ENCODE peak calls at places on chromosomes 3 and 15, in six cellular contexts. X, Z, J, D, Q and W are unnamed samples.

GRCh38 chr3:114878119-114878839 is 268.8 kb downstream of the ZBTB20 start:
- DNase-seq in Z (no peak), X (peak), J (peak), D (no peak), Q (peak), W (no peak)

GRCh38 chr3:114709102-114709501 is 415.3 kb downstream of the TIGIT start:
- DNase-seq in J (peak), D (no peak), Z (no peak), Q (peak), X (peak), W (no peak)

GRCh38 chr3:154149286-154149685 is 28.1 kb downstream of the ARHGEF26 start:
- DNase-seq in D (no peak), X (no peak), J (no peak), Z (no peak), Q (no peak), W (no peak)

GRCh38 chr3:178382388-178383061 is 153.7 kb upstream of the KCNMB2 start:
- DNase-seq in J (peak), X (peak), D (no peak), Z (no peak), Q (peak), W (peak)

GRCh38 chr15:71599404-71600225 is 210.7 kb upstream of the NR2E3 start:
- DNase-seq in X (no peak), J (no peak), D (no peak), Z (no peak), Q (no peak), W (no peak)

GRCh38 chr15:81333363-81333762 is 9.4 kb upstream of the STARD5 start:
- DNase-seq in D (no peak), Z (no peak), Q (no peak), X (no peak), J (no peak), W (no peak)

GRCh38 chr15:29018406-29018805 is 132.6 kb downstream of the APBA2 start:
- DNase-seq in D (no peak), Z (no peak), X (no peak), J (no peak), Q (no peak), W (no peak)

GRCh38 chr3:51955893-51956770 is 951 bp downstream of the GPR62 start:
- DNase-seq in Q (peak), J (no peak), X (peak), Z (peak), D (peak), W (no peak)

GRCh38 chr3:8416965-8417364 is 84.7 kb upstream of the LMCD1 start:
- DNase-seq in J (no peak), Q (peak), Z (no peak), D (no peak), X (peak), W (no peak)

GRCh38 chr3:107959767-107960166 is 131.1 kb downstream of the CD47 start:
- DNase-seq in J (peak), X (no peak), D (no peak), Q (peak), Z (no peak), W (no peak)

GRCh38 chr3:188789201-188789600 is 382.6 kb upstream of the TPRG1 start:
- DNase-seq in J (no peak), Q (peak), X (no peak), D (no peak), Z (no peak), W (no peak)

GRCh38 chr15:97909291-97909891 is 51.1 kb upstream of the ARRDC4 start:
- DNase-seq in X (peak), Q (peak), D (peak), Z (peak), J (no peak), W (no peak)

GRCh38 chr3:152910211-152910610 is 75.3 kb downstream of the P2RY1 start:
- DNase-seq in D (no peak), X (peak), Z (no peak), Q (peak), J (no peak), W (no peak)

GRCh38 chr3:58585005-58585786 is 8.0 kb upstream of the FAM107A start:
- DNase-seq in X (peak), Z (peak), J (no peak), Q (peak), D (peak), W (no peak)

GRCh38 chr3:121883507-121883906 is 10.7 kb upstream of the SLC15A2 start:
- DNase-seq in Q (peak), X (peak), J (no peak), D (no peak), Z (no peak), W (no peak)

GRCh38 chr3:187368251-187368733 is at the start of gene RTP4:
- DNase-seq in D (no peak), Q (peak), X (peak), Z (peak), J (no peak), W (no peak)